ENCODE peak calls at places on chromosome 20, in six cellular contexts. Y is nephron progenitor cell, S is AG10803, H is T-cell, I is sigmoid colon, N is adipocyte. Z is an unnamed sample.

GRCh38 chr20:49385471-49385870 is 97.0 kb downstream of the KCNB1 start:
- DNase-seq in Y (no peak), S (peak), H (no peak), I (no peak), N (peak), Z (no peak)

GRCh38 chr20:18092890-18093289 is 35.2 kb upstream of the OVOL2 start:
- DNase-seq in Y (no peak), S (no peak), H (no peak), I (no peak), N (no peak), Z (no peak)

GRCh38 chr20:8844179-8844578 is 224.7 kb upstream of the PLCB4 start:
- DNase-seq in Y (no peak), S (no peak), H (no peak), I (no peak), N (no peak), Z (no peak)

GRCh38 chr20:47549671-47550070 is 48.0 kb downstream of the NCOA3 start:
- DNase-seq in Y (no peak), S (no peak), H (no peak), I (no peak), N (no peak), Z (no peak)

GRCh38 chr20:58461899-58462298 is 53.3 kb downstream of the APCDD1L start:
- DNase-seq in Y (no peak), S (no peak), H (no peak), I (no peak), N (no peak), Z (no peak)

GRCh38 chr20:1062334-1063015 is 55.9 kb upstream of the PSMF1 start:
- DNase-seq in Y (no peak), S (no peak), H (no peak), I (no peak), N (no peak), Z (no peak)

GRCh38 chr20:20946122-20946759 is 159.9 kb downstream of the LINC00237 start:
- DNase-seq in Y (no peak), S (no peak), H (no peak), I (no peak), N (no peak), Z (no peak)

GRCh38 chr20:54168961-54169862 is 4.6 kb downstream of the CYP24A1 start:
- DNase-seq in Y (no peak), S (no peak), H (no peak), I (no peak), N (no peak), Z (no peak)

GRCh38 chr20:47220161-47220582 is 136.3 kb downstream of the ZMYND8 start:
- DNase-seq in Y (peak), S (peak), H (peak), I (no peak), N (peak), Z (peak)

GRCh38 chr20:43138061-43138860 is 51.4 kb downstream of the PTPRT start:
- DNase-seq in Y (no peak), S (no peak), H (no peak), I (no peak), N (no peak), Z (no peak)

GRCh38 chr20:46970937-46971630 is 76.4 kb downstream of the EYA2 start:
- DNase-seq in Y (peak), S (peak), H (no peak), I (no peak), N (peak), Z (no peak)

GRCh38 chr20:57142667-57143066 is 123.8 kb downstream of the BMP7 start:
- DNase-seq in Y (no peak), S (no peak), H (no peak), I (no peak), N (no peak), Z (no peak)

GRCh38 chr20:50601511-50602431 is 89.6 kb downstream of the RIPOR3 start:
- DNase-seq in Y (no peak), S (no peak), H (no peak), I (no peak), N (no peak), Z (no peak)

GRCh38 chr20:16801919-16802651 is 53.9 kb downstream of the OTOR start:
- DNase-seq in Y (peak), S (peak), H (no peak), I (peak), N (peak), Z (peak)